ENCODE peak calls at places on chromosomes 13 and 19, in eight cellular contexts. Y is astrocyte, K is upper lobe of left lung, L is A549, C is mucosa of descending colon, A is prostate gland, F is transverse colon, Z is heart right ventricle. V is an unnamed sample.
A peak's percentile ranks its signal among the peaks of the same experiment; 100 is the strongest.

GRCh38 chr19:58450836-58451357 is 525 bp upstream of the ZNF324B start:
- DNase-seq in C (no peak), A (peak; percentile 59), K (no peak), F (peak; percentile 41), L (peak; percentile 48), Y (no peak), Z (no peak), V (no peak)

GRCh38 chr19:39083983-39084731 is at the start of gene ACP7:
- DNase-seq in F (no peak), Z (no peak), A (no peak), Y (no peak), C (no peak), L (no peak), K (no peak), V (no peak)

GRCh38 chr13:20843177-20843576 is 59.4 kb downstream of the XPO4 start:
- DNase-seq in Z (peak; percentile 74), Y (peak; percentile 35), K (no peak), F (no peak), L (no peak), A (no peak), C (no peak), V (no peak)

GRCh38 chr13:112056739-112057433 is 10.1 kb upstream of the SOX1 start:
- DNase-seq in Z (no peak), A (no peak), L (no peak), F (no peak), C (no peak), K (no peak), Y (no peak), V (no peak)

GRCh38 chr13:28475916-28476725 is 18.8 kb downstream of the FLT1 start:
- DNase-seq in Y (peak; percentile 89), F (no peak), A (no peak), Z (no peak), C (no peak), K (no peak), L (no peak), V (no peak)

GRCh38 chr19:3494559-3494958 is 5.9 kb downstream of the DOHH start:
- DNase-seq in L (no peak), C (no peak), Z (no peak), Y (no peak), A (no peak), F (no peak), K (no peak), V (peak; percentile 52)

GRCh38 chr19:35712529-35712909 is 5.3 kb upstream of the KMT2B start:
- DNase-seq in F (no peak), Y (no peak), A (no peak), K (no peak), Z (no peak), C (no peak), L (no peak), V (no peak)

GRCh38 chr13:96650301-96650886 is 343.9 kb downstream of the OXGR1 start:
- DNase-seq in Y (peak; percentile 86), K (no peak), F (no peak), Z (no peak), C (no peak), A (no peak), L (no peak), V (no peak)

GRCh38 chr19:28606269-28607032 is 606.5 kb downstream of the UQCRFS1 start:
- DNase-seq in A (no peak), Y (no peak), C (no peak), F (no peak), K (no peak), L (no peak), Z (no peak), V (no peak)

GRCh38 chr13:35448465-35448864 is 28.0 kb downstream of the MAB21L1 start:
- DNase-seq in A (no peak), Z (no peak), K (no peak), F (no peak), C (no peak), Y (no peak), L (no peak), V (no peak)

GRCh38 chr19:23507441-23507840 is 112.2 kb upstream of the ZNF91 start:
- DNase-seq in K (no peak), C (no peak), Z (no peak), A (no peak), L (no peak), F (no peak), Y (no peak), V (no peak)

GRCh38 chr19:27925202-27925601 is 1287.7 kb downstream of the UQCRFS1 start:
- DNase-seq in F (no peak), K (no peak), L (no peak), C (no peak), A (no peak), Y (no peak), Z (no peak), V (no peak)

GRCh38 chr19:956747-957451 is 27.2 kb upstream of the WDR18 start:
- DNase-seq in Y (peak; percentile 52), K (no peak), C (no peak), Z (no peak), F (no peak), L (no peak), A (no peak), V (no peak)

GRCh38 chr13:110726726-110727125 is 13.2 kb downstream of the ING1 start:
- DNase-seq in F (peak; percentile 34), A (no peak), Z (no peak), Y (no peak), K (no peak), C (no peak), L (no peak), V (no peak)

GRCh38 chr19:46470376-46470775 is 987 bp downstream of the PNMA8A start:
- DNase-seq in C (no peak), Y (no peak), L (no peak), A (no peak), Z (no peak), F (no peak), K (no peak), V (no peak)

GRCh38 chr13:39603424-39603947 is 493 bp upstream of the LHFPL6 start:
- DNase-seq in C (peak; percentile 29), A (peak; percentile 4), Z (peak; percentile 16), K (no peak), Y (peak; percentile 21), F (peak; percentile 8), L (peak; percentile 1), V (no peak)

GRCh38 chr13:21917046-21918010 is 246.5 kb downstream of the FGF9 start:
- DNase-seq in A (no peak), K (no peak), C (no peak), L (no peak), Y (no peak), Z (no peak), F (no peak), V (no peak)

GRCh38 chr13:30125422-30126073 is 181.8 kb downstream of the KATNAL1 start:
- DNase-seq in Y (peak; percentile 93), K (peak; percentile 76), L (peak; percentile 31), Z (no peak), F (no peak), C (no peak), A (peak; percentile 80), V (peak; percentile 58)

GRCh38 chr19:6551607-6552450 is 21.0 kb downstream of the TNFSF9 start:
- DNase-seq in F (peak; percentile 35), K (no peak), A (no peak), L (peak; percentile 64), Y (peak; percentile 68), Z (no peak), C (peak; percentile 50), V (no peak)
- H3K4me3 ChIP-seq in F (no peak overlapping the region), K (no peak overlapping the region), A (no peak overlapping the region), L (no peak overlapping the region), Y (no peak overlapping the region), Z (no peak overlapping the region), C (no peak overlapping the region), V (no peak overlapping the region)

GRCh38 chr19:12938054-12938535 is 314 bp upstream of the CALR start:
- DNase-seq in F (peak; percentile 100), A (peak; percentile 100), Z (peak; percentile 100), C (peak; percentile 99), L (peak; percentile 96), K (peak; percentile 100), Y (peak; percentile 97), V (peak; percentile 100)
- TF ChIP-seq CTCF in F (no peak), A (no peak), Z (no peak), C (peak; percentile 18), L (no peak), K (no peak), Y (no peak), V (no peak)

DNA sequence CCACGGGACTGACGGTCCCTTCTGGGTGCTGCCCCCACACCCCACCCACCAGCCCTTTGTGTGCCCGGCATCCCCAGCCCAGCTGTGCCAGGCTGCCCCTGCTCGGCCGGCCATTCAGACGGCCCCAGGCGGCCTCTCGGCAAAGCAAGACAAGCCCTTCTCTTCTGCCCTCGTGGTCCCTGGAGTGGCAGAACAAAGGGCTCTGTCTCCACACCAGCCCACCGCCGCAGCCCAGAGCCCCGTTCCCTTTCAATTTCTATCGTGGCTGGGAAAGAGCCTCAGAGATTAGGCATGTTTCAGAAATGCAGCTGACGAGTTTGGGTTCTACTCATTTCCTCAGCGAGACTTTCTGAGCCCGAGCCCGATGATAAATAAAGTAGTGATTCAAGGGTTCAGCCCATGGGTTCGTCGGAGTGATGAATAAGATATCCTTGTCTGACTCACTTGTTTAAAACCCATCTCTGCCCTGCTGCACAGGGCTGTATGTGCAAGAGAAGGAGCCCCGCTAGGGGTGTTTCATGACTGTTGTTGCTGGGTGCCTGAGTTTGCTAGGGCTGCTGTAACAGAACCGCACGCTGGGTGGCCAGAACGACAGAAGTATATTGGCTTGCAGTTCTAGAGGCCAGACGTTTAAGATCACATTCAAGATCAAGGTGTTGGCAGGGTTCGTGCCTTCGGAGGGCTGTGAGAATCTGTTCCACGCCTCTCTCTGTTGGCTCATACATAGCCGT is 4.3 kb downstream of the MYO9B start:
- DNase-seq in K (peak; percentile 53), Y (peak; percentile 98), A (peak; percentile 66), L (peak; percentile 83), F (peak; percentile 75), Z (peak; percentile 76), C (peak; percentile 54), V (peak; percentile 74)
- H3K4me1 ChIP-seq in K (peaks cover 38% of the 10 kb centered on the region), Y (peaks cover 35% of the 10 kb centered on the region), A (peaks cover 9% of the 10 kb centered on the region), L (peaks cover 31% of the 10 kb centered on the region), F (peaks cover 30% of the 10 kb centered on the region), Z (peaks cover 75% of the 10 kb centered on the region), C (peaks cover 14% of the 10 kb centered on the region), V (peaks cover 50% of the 10 kb centered on the region)

GRCh38 chr19:34429553-34429952 is 1.4 kb downstream of the UBA2 start:
- DNase-seq in K (no peak), Y (no peak), C (no peak), Z (no peak), F (no peak), L (no peak), A (no peak), V (no peak)

GRCh38 chr19:34432797-34433196 is 4.6 kb downstream of the UBA2 start:
- DNase-seq in Z (peak; percentile 69), L (no peak), C (no peak), A (no peak), Y (no peak), F (no peak), K (no peak), V (no peak)

GRCh38 chr19:34428549-34429285 is 536 bp downstream of the UBA2 start:
- DNase-seq in Y (peak; percentile 8), Z (peak; percentile 25), K (peak; percentile 31), A (peak; percentile 7), L (peak; percentile 66), F (peak; percentile 45), C (no peak), V (peak; percentile 31)

GRCh38 chr19:34431681-34432402 is 3.7 kb downstream of the UBA2 start:
- DNase-seq in L (no peak), C (no peak), F (no peak), A (no peak), Z (no peak), K (no peak), Y (no peak), V (no peak)

GRCh38 chr19:34430738-34431625 is 2.8 kb downstream of the UBA2 start:
- DNase-seq in K (no peak), A (no peak), L (peak; percentile 98), F (no peak), Z (no peak), C (no peak), Y (peak; percentile 26), V (no peak)
- H3K4me3 ChIP-seq in K (no peak overlapping the region), A (no peak overlapping the region), L (no peak overlapping the region), F (no peak overlapping the region), Z (no peak overlapping the region), C (no peak overlapping the region), Y (no peak overlapping the region), V (peak overlapping the region; percentile 99)

V was measured in stomach.